ENCODE peak calls at places on chromosomes 6 and 20, in nine cellular contexts. Y, U, M, V, K, E, B, G and J are unnamed samples.

GRCh38 chr6:165365371-165365770 is 56.0 kb upstream of the C6orf118 start:
- DNase-seq in Y (no peak), U (no peak), M (no peak), V (no peak), K (no peak), E (no peak), B (no peak), G (no peak), J (no peak)

GRCh38 chr6:126963077-126963809 is 155.2 kb upstream of the RSPO3 start:
- DNase-seq in Y (no peak), U (no peak), M (no peak), V (no peak), K (no peak), E (no peak), B (no peak), G (no peak), J (no peak)

GRCh38 chr20:48489046-48489463 is 338.7 kb downstream of the PREX1 start:
- DNase-seq in Y (no peak), U (no peak), M (no peak), V (no peak), K (no peak), E (no peak), B (no peak), G (no peak), J (peak)

GRCh38 chr20:3420211-3420707 is 12.8 kb upstream of the DNAAF9 start:
- DNase-seq in Y (no peak), U (peak), M (no peak), V (no peak), K (peak), E (peak), B (peak), G (peak), J (no peak)

GRCh38 chr6:40936810-40937209 is 102.2 kb downstream of the UNC5CL start:
- DNase-seq in Y (peak), U (no peak), M (no peak), V (peak), K (no peak), E (peak), B (peak), G (peak), J (peak)

GRCh38 chr6:14729186-14729871 is 516.5 kb upstream of the JARID2 start:
- DNase-seq in Y (no peak), U (no peak), M (no peak), V (no peak), K (no peak), E (no peak), B (no peak), G (no peak), J (peak)

GRCh38 chr6:149225370-149225769 is 92.1 kb upstream of the TAB2 start:
- DNase-seq in Y (no peak), U (no peak), M (no peak), V (no peak), K (no peak), E (no peak), B (no peak), G (no peak), J (no peak)

GRCh38 chr20:63223121-63223825 is 7.3 kb upstream of the YTHDF1 start:
- DNase-seq in Y (peak), U (peak), M (no peak), V (no peak), K (peak), E (peak), B (peak), G (peak), J (peak)

GRCh38 chr6:169847773-169848380 is 96.5 kb downstream of the ERMARD start:
- DNase-seq in Y (no peak), U (no peak), M (no peak), V (no peak), K (no peak), E (peak), B (no peak), G (no peak), J (no peak)

GRCh38 chr6:139595183-139595582 is 220.7 kb upstream of the CITED2 start:
- DNase-seq in Y (no peak), U (no peak), M (no peak), V (no peak), K (no peak), E (peak), B (peak), G (peak), J (no peak)

GRCh38 chr6:57247603-57248002 is 25.5 kb upstream of the RAB23 start:
- DNase-seq in Y (no peak), U (no peak), M (no peak), V (no peak), K (no peak), E (no peak), B (peak), G (no peak), J (no peak)

GRCh38 chr6:44504321-44504761 is 116.8 kb downstream of the CDC5L start:
- DNase-seq in Y (no peak), U (no peak), M (no peak), V (peak), K (no peak), E (no peak), B (no peak), G (peak), J (no peak)

GRCh38 chr20:61052796-61053442 is 199.1 kb upstream of the CDH4 start:
- DNase-seq in Y (no peak), U (no peak), M (no peak), V (no peak), K (no peak), E (no peak), B (no peak), G (no peak), J (no peak)